ENCODE peak calls at places on chromosomes 1 and 21, in eight cellular contexts. G is SJSA1, J is ascending aorta, B is transverse colon, F is iris pigment epithelial cell, T is HTR-8/SVneo, X is NAMALWA, N is BE2C. C is an unnamed sample.

GRCh38 chr1:86965012-86965826 is 50.8 kb downstream of the HS2ST1 start:
- DNase-seq in G (peak), J (no peak), B (no peak), F (peak), T (peak), X (peak), N (peak), C (peak)

GRCh38 chr21:14877581-14878228 is 187.1 kb downstream of the NRIP1 start:
- DNase-seq in G (peak), J (no peak), B (no peak), F (peak), T (no peak), X (no peak), N (no peak), C (no peak)

GRCh38 chr1:233327938-233328660 is 575 bp downstream of the MAP3K21 start:
- DNase-seq in G (peak), J (no peak), B (peak), F (peak), T (peak), X (peak), N (peak), C (no peak)

GRCh38 chr1:40011198-40011597 is 29.3 kb upstream of the CAP1 start:
- DNase-seq in G (no peak), J (no peak), B (no peak), F (no peak), T (no peak), X (no peak), N (no peak), C (no peak)

GRCh38 chr1:950268-950667 is 8.8 kb downstream of the NOC2L start:
- DNase-seq in G (no peak), J (no peak), B (no peak), F (no peak), T (no peak), X (no peak), N (no peak), C (no peak)

GRCh38 chr1:159992161-159992560 is 38.1 kb upstream of the SLAMF9 start:
- DNase-seq in G (no peak), J (no peak), B (no peak), F (no peak), T (no peak), X (no peak), N (no peak), C (no peak)

GRCh38 chr21:45581322-45581712 is 39.1 kb upstream of the SLC19A1 start:
- DNase-seq in G (no peak), J (peak), B (peak), F (no peak), T (no peak), X (no peak), N (no peak), C (no peak)

GRCh38 chr1:33985656-33986055 is 121.8 kb downstream of the HMGB4 start:
- DNase-seq in G (no peak), J (peak), B (no peak), F (no peak), T (no peak), X (no peak), N (no peak), C (no peak)

GRCh38 chr1:219352961-219353651 is 179.4 kb downstream of the LYPLAL1 start:
- DNase-seq in G (no peak), J (no peak), B (no peak), F (no peak), T (no peak), X (no peak), N (no peak), C (no peak)

GRCh38 chr1:85259118-85259865 is at the start of gene C1orf52:
- DNase-seq in G (peak), J (peak), B (peak), F (peak), T (peak), X (peak), N (peak), C (peak)

GRCh38 chr1:234704106-234704887 is 94.3 kb upstream of the IRF2BP2 start:
- DNase-seq in G (no peak), J (peak), B (no peak), F (no peak), T (no peak), X (no peak), N (no peak), C (no peak)

GRCh38 chr1:53641481-53642214 is 97.3 kb downstream of the GLIS1 start:
- DNase-seq in G (no peak), J (peak), B (no peak), F (no peak), T (no peak), X (no peak), N (peak), C (no peak)

GRCh38 chr1:18693256-18694098 is 62.8 kb downstream of the PAX7 start:
- DNase-seq in G (no peak), J (no peak), B (no peak), F (no peak), T (no peak), X (no peak), N (no peak), C (no peak)

GRCh38 chr1:201245082-201245481 is 38.2 kb upstream of the PKP1 start:
- DNase-seq in G (no peak), J (no peak), B (no peak), F (no peak), T (no peak), X (no peak), N (no peak), C (no peak)

GRCh38 chr1:225811622-225812487 is 1.9 kb downstream of the EPHX1 start:
- DNase-seq in G (no peak), J (no peak), B (peak), F (peak), T (no peak), X (no peak), N (no peak), C (no peak)

GRCh38 chr1:226875641-226876295 is 5.4 kb downstream of the PSEN2 start:
- DNase-seq in G (no peak), J (no peak), B (peak), F (peak), T (peak), X (no peak), N (no peak), C (no peak)

GRCh38 chr21:43949499-43950208 is 62.5 kb upstream of the TRAPPC10 start:
- DNase-seq in G (no peak), J (no peak), B (no peak), F (no peak), T (no peak), X (no peak), N (no peak), C (no peak)

GRCh38 chr1:229139320-229139719 is 131.6 kb upstream of the RAB4A start:
- DNase-seq in G (no peak), J (no peak), B (no peak), F (no peak), T (no peak), X (no peak), N (no peak), C (no peak)

GRCh38 chr1:168918860-168919741 is 187.4 kb upstream of the ATP1B1 start:
- DNase-seq in G (no peak), J (no peak), B (no peak), F (no peak), T (no peak), X (no peak), N (no peak), C (no peak)

GRCh38 chr1:6110326-6110725 is 64.6 kb downstream of the KCNAB2 start:
- DNase-seq in G (no peak), J (no peak), B (no peak), F (no peak), T (no peak), X (no peak), N (no peak), C (no peak)

GRCh38 chr21:33380483-33380998 is 22.7 kb upstream of the IFNGR2 start:
- DNase-seq in G (peak), J (peak), B (peak), F (peak), T (peak), X (no peak), N (peak), C (peak)

GRCh38 chr1:61055110-61055614 is 27.2 kb upstream of the NFIA start:
- DNase-seq in G (no peak), J (no peak), B (no peak), F (no peak), T (no peak), X (no peak), N (no peak), C (no peak)

GRCh38 chr1:53606197-53607095 is 132.5 kb downstream of the GLIS1 start:
- DNase-seq in G (no peak), J (no peak), B (no peak), F (no peak), T (no peak), X (no peak), N (no peak), C (no peak)

GRCh38 chr1:109314805-109315204 is 8.0 kb upstream of the MYBPHL start:
- DNase-seq in G (no peak), J (no peak), B (no peak), F (peak), T (no peak), X (no peak), N (no peak), C (no peak)

C was measured in HS-27A.